ENCODE peak calls at places on chromosomes 5 and 9, in six cellular contexts. D is IMR-90, Q is trophoblast cell, U is mesenchymal stem cell, W is mesendoderm, R is H1. E is an unnamed sample.

GRCh38 chr5:43567967-43568366 is 11.1 kb upstream of the PAIP1 start:
- DNase-seq in D (no peak), W (no peak), U (no peak), R (no peak), Q (no peak), E (no peak)

GRCh38 chr5:53035868-53036381 is 46.8 kb downstream of the ITGA2 start:
- DNase-seq in D (peak; percentile 66), Q (peak; percentile 10), R (no peak), W (peak; percentile 54), U (peak; percentile 39), E (no peak)

GRCh38 chr9:129476821-129477611 is 143.9 kb downstream of the C9orf50 start:
- DNase-seq in W (no peak), R (no peak), U (peak; percentile 48), Q (no peak), D (peak; percentile 49), E (no peak)

GRCh38 chr5:64666058-64666457 is 24.2 kb upstream of the SHISAL2B start:
- DNase-seq in Q (peak; percentile 16), U (peak; percentile 85), R (no peak), D (peak; percentile 93), W (peak; percentile 82), E (no peak)

GRCh38 chr5:178180141-178180863 is 6.9 kb downstream of the GMCL2 start:
- DNase-seq in U (no peak), D (no peak), Q (no peak), W (peak; percentile 95), R (peak; percentile 79), E (no peak)

GRCh38 chr9:135093911-135094584 is 6.6 kb downstream of the OLFM1 start:
- DNase-seq in U (no peak), Q (no peak), D (no peak), W (no peak), R (no peak), E (no peak)

GRCh38 chr5:142611154-142611553 is 74.7 kb downstream of the FGF1 start:
- DNase-seq in D (peak; percentile 74), U (peak; percentile 62), Q (peak; percentile 53), R (peak; percentile 93), W (peak; percentile 79), E (peak; percentile 42)

GRCh38 chr9:4620881-4621555 is 41.1 kb upstream of the PLPP6 start:
- DNase-seq in U (no peak), D (peak; percentile 31), R (no peak), Q (no peak), W (peak; percentile 71), E (no peak)

GRCh38 chr5:74851684-74852353 is 14.4 kb downstream of the FAM169A start:
- DNase-seq in D (peak; percentile 28), R (no peak), W (no peak), U (no peak), Q (no peak), E (no peak)

GRCh38 chr5:15837584-15838289 is 337.8 kb downstream of the FBXL7 start:
- DNase-seq in Q (no peak), D (no peak), R (no peak), W (no peak), U (no peak), E (no peak)

GRCh38 chr5:136766456-136766855 is 401.1 kb upstream of the TRPC7 start:
- DNase-seq in R (no peak), W (peak; percentile 42), U (no peak), Q (peak; percentile 98), D (no peak), E (no peak)

GRCh38 chr9:69867081-69867814 is 46.6 kb downstream of the CFAP95 start:
- DNase-seq in R (no peak), U (no peak), W (no peak), D (no peak), Q (no peak), E (no peak)

GRCh38 chr9:19464764-19465570 is 56.2 kb downstream of the ACER2 start:
- DNase-seq in U (peak; percentile 63), D (peak; percentile 81), Q (peak; percentile 76), R (peak; percentile 93), W (peak; percentile 86), E (peak; percentile 50)

GRCh38 chr9:17824927-17825659 is 246.2 kb downstream of the SH3GL2 start:
- DNase-seq in R (no peak), D (no peak), U (no peak), Q (no peak), W (no peak), E (no peak)

GRCh38 chr9:90307177-90307833 is 335.3 kb downstream of the DIRAS2 start:
- DNase-seq in U (no peak), D (no peak), Q (peak; percentile 66), R (no peak), W (no peak), E (no peak)

GRCh38 chr5:132472431-132472830 is 18.1 kb downstream of the IRF1 start:
- DNase-seq in W (no peak), U (no peak), D (no peak), Q (peak; percentile 15), R (no peak), E (no peak)

GRCh38 chr5:15385553-15385952 is 114.4 kb upstream of the FBXL7 start:
- DNase-seq in Q (no peak), U (no peak), R (no peak), W (no peak), D (no peak), E (no peak)

GRCh38 chr5:135211791-135212190 is 177.8 kb upstream of the PITX1 start:
- DNase-seq in W (peak; percentile 29), U (no peak), D (no peak), R (peak; percentile 26), Q (no peak), E (no peak)

GRCh38 chr5:118554991-118555390 is 433.4 kb downstream of the DTWD2 start:
- DNase-seq in D (no peak), W (peak; percentile 21), R (no peak), U (no peak), Q (peak; percentile 28), E (no peak)

GRCh38 chr9:27523141-27523540 is 949 bp upstream of the IFNK start:
- DNase-seq in U (no peak), R (no peak), D (no peak), Q (no peak), W (peak; percentile 21), E (no peak)

GRCh38 chr5:172312286-172312685 is 28.7 kb upstream of the UBTD2 start:
- DNase-seq in D (no peak), U (no peak), Q (no peak), W (no peak), R (no peak), E (no peak)

GRCh38 chr5:94544031-94544650 is 74.3 kb downstream of the KIAA0825 start:
- DNase-seq in Q (no peak), D (peak; percentile 15), W (no peak), U (peak; percentile 8), R (no peak), E (no peak)

GRCh38 chr9:123513554-123513953 is 157.6 kb downstream of the CRB2 start:
- DNase-seq in Q (peak; percentile 83), U (no peak), D (no peak), R (no peak), W (no peak), E (no peak)

GRCh38 chr5:6712136-6712581 is 1.1 kb upstream of the TENT4A start:
- DNase-seq in D (peak; percentile 73), U (peak; percentile 84), Q (no peak), W (peak; percentile 67), R (peak; percentile 71), E (peak; percentile 51)

GRCh38 chr9:133990366-133991210 is 1.5 kb downstream of the VAV2 start:
- DNase-seq in U (peak; percentile 93), R (no peak), W (peak; percentile 69), Q (no peak), D (peak; percentile 85), E (peak; percentile 77)

GRCh38 chr5:176541338-176542134 is 4.3 kb upstream of the RNF44 start:
- DNase-seq in U (peak; percentile 34), D (no peak), W (peak; percentile 90), Q (no peak), R (peak; percentile 81), E (no peak)

GRCh38 chr9:107778666-107779065 is 289.1 kb upstream of the KLF4 start:
- DNase-seq in U (no peak), W (no peak), D (no peak), R (no peak), Q (no peak), E (no peak)

GRCh38 chr9:129392093-129392541 is 214.1 kb upstream of the IER5L start:
- DNase-seq in D (no peak), U (no peak), W (no peak), R (no peak), Q (no peak), E (no peak)

GRCh38 chr5:80707645-80708044 is 52.9 kb upstream of the DHFR start:
- DNase-seq in D (peak; percentile 56), Q (no peak), U (peak; percentile 43), W (no peak), R (no peak), E (no peak)

GRCh38 chr5:155024015-155024414 is 10.5 kb downstream of the KIF4B start:
- DNase-seq in D (no peak), W (peak; percentile 45), R (no peak), U (no peak), Q (no peak), E (no peak)

DNA sequence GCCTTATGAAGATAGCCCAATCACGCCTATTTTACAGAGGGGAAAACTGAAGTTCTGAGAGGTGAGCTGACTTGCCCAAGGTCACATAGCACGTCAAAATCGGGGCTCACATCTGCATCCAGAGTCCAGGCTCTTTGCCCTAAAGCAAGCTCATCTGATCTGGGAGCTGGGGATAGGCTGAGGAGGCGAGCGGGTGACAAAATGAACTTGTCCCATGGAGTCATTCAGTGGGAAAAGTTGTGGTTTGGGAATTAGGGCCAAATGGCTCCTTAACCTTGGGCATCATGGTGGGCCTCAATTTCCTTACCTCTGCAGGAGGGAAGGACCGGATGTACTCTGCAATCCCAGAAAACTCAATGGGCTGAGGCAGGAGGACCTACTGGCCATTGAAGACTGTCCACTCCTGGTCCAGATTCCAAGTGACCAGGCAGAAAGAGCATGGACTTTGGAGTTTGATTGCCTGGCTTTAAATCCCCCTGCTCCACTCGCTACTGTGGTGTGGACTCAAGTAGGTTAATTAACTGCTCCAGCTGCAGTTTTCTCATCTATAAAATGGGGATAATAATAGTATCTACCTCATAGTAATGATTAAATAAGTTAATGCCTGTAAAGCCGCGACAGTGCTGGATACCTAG is 160.4 kb downstream of the RGS3 start:
- DNase-seq in D (no peak), W (no peak), U (no peak), Q (no peak), R (no peak), E (no peak)
- H2AK5ac ChIP-seq in D (peak overlapping the region; percentile 77), W (no peak overlapping the region), U (peak overlapping the region; percentile 99), Q (no peak overlapping the region), R (peak overlapping the region; percentile 11), E (no peak overlapping the region)

DNA sequence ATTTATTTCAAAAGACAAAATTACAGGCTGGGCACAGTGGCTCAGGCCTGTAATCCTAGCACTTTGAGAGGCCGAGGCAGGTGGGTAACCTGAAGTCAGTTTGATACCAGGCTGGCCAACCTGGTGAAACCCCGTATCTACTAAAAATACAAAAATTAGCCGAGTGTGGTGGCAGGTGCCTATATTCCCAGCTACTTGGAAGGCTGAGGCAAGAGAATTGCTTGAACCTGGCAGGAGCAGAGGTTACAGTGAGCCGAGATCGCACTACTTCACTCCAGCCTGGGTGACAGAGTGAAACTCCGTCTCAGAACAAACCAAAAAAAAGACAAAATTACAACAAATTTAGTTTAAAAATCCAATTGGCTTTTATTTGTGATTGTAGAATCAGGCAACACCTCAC is 14.3 kb upstream of the SLC30A5 start:
- DNase-seq in Q (no peak), R (no peak), W (no peak), U (no peak), D (no peak), E (no peak)
- H2BK5ac ChIP-seq in Q (no peak overlapping the region), R (no peak overlapping the region), W (no peak overlapping the region), U (no peak overlapping the region), D (no peak overlapping the region), E (no peak overlapping the region)

GRCh38 chr9:106287108-106287631 is 575.8 kb upstream of the ZNF462 start:
- DNase-seq in U (no peak), Q (no peak), W (no peak), R (no peak), D (no peak), E (no peak)
- H3K4me3 ChIP-seq in U (no peak overlapping the region), Q (no peak overlapping the region), W (no peak overlapping the region), R (no peak overlapping the region), D (no peak overlapping the region), E (no peak overlapping the region)

GRCh38 chr9:105911104-105911911 is 217.0 kb downstream of the TMEM38B start:
- DNase-seq in U (peak; percentile 17), D (no peak), Q (no peak), R (no peak), W (peak; percentile 94), E (peak; percentile 82)
- H2AK5ac ChIP-seq in U (no peak overlapping the region), D (no peak overlapping the region), Q (no peak overlapping the region), R (peak overlapping the region; percentile 76), W (no peak overlapping the region), E (no peak overlapping the region)